ENCODE peak calls at places on chromosomes 13 and 19, in six cellular contexts. A, D, L, I, K and S are unnamed samples.

GRCh38 chr13:100234524-100235136 is 145.7 kb downstream of the PCCA start:
- DNase-seq in A (no peak), I (no peak), K (no peak), L (no peak), D (no peak), S (no peak)

GRCh38 chr19:50629801-50630200 is 9.9 kb downstream of the SYT3 start:
- DNase-seq in A (no peak), I (peak), L (no peak), K (no peak), D (no peak), S (no peak)

GRCh38 chr13:22062478-22063205 is 391.8 kb downstream of the FGF9 start:
- DNase-seq in K (no peak), A (no peak), I (no peak), D (no peak), L (no peak), S (no peak)

GRCh38 chr13:100274942-100275506 is 186.1 kb downstream of the PCCA start:
- DNase-seq in D (no peak), A (no peak), K (no peak), I (no peak), L (peak), S (no peak)

GRCh38 chr19:30069535-30070197 is 127.6 kb downstream of the URI1 start:
- DNase-seq in L (no peak), I (peak), K (no peak), D (no peak), A (peak), S (no peak)

GRCh38 chr13:42405665-42406390 is 133.9 kb downstream of the AKAP11 start:
- DNase-seq in K (no peak), D (peak), L (no peak), I (no peak), A (no peak), S (no peak)

GRCh38 chr19:37980419-37980975 is 73.5 kb downstream of the SIPA1L3 start:
- DNase-seq in D (no peak), I (peak), L (no peak), K (no peak), A (no peak), S (no peak)

GRCh38 chr13:111531505-111531904 is 211.1 kb downstream of the TEX29 start:
- DNase-seq in L (no peak), I (no peak), A (no peak), K (no peak), D (no peak), S (no peak)

GRCh38 chr13:105996391-105997028 is 539.0 kb downstream of the EFNB2 start:
- DNase-seq in L (peak), D (no peak), I (no peak), A (no peak), K (no peak), S (no peak)

GRCh38 chr19:16588089-16588823 is 16.0 kb upstream of the SLC35E1 start:
- DNase-seq in K (no peak), L (peak), A (peak), D (peak), I (peak), S (no peak)

GRCh38 chr19:53881482-53882390 is at the start of gene PRKCG:
- DNase-seq in A (peak), I (peak), D (peak), L (peak), K (no peak), S (peak)

GRCh38 chr19:13255719-13256059 is 105.5 kb downstream of the IER2 start:
- DNase-seq in L (no peak), I (no peak), A (no peak), D (no peak), K (no peak), S (no peak)

GRCh38 chr13:98657506-98658085 is 80.7 kb upstream of the STK24 start:
- DNase-seq in L (no peak), D (no peak), K (no peak), A (no peak), I (no peak), S (no peak)

GRCh38 chr13:49530452-49530851 is 34.7 kb downstream of the PHF11 start:
- DNase-seq in D (peak), K (no peak), A (no peak), L (no peak), I (no peak), S (no peak)

GRCh38 chr19:1904385-1905070 is 671 bp upstream of the ADAT3 start:
- DNase-seq in L (no peak), I (no peak), D (peak), K (no peak), A (peak), S (no peak)

GRCh38 chr13:80712026-80712425 is 371.1 kb upstream of the SPRY2 start:
- DNase-seq in K (no peak), D (no peak), A (no peak), L (no peak), I (no peak), S (no peak)

GRCh38 chr19:41409288-41409687 is 11.7 kb downstream of the BCKDHA start:
- DNase-seq in I (no peak), K (no peak), L (no peak), A (no peak), D (no peak), S (no peak)

GRCh38 chr19:11410682-11411081 is 8.4 kb downstream of the RGL3 start:
- DNase-seq in I (no peak), K (no peak), D (no peak), A (no peak), L (no peak), S (no peak)

GRCh38 chr13:24161010-24161775 is 673 bp downstream of the SPATA13 start:
- DNase-seq in L (peak), I (peak), D (no peak), A (peak), K (no peak), S (peak)

GRCh38 chr19:49758292-49758691 is 4.8 kb downstream of the TSKS start:
- DNase-seq in A (no peak), K (no peak), L (no peak), D (no peak), I (no peak), S (no peak)

GRCh38 chr19:55083004-55083850 is 7.6 kb downstream of the EPS8L1 start:
- DNase-seq in D (no peak), K (no peak), L (peak), A (no peak), I (peak), S (no peak)

GRCh38 chr19:10295305-10295846 is 5.6 kb downstream of the ICAM5 start:
- DNase-seq in I (peak), K (no peak), A (no peak), D (peak), L (peak), S (no peak)

GRCh38 chr19:46839752-46840151 is 10.9 kb downstream of the AP2S1 start:
- DNase-seq in A (no peak), L (no peak), I (no peak), K (no peak), D (no peak), S (no peak)

GRCh38 chr19:37931941-37932655 is 25.1 kb downstream of the SIPA1L3 start:
- DNase-seq in K (peak), A (peak), I (peak), D (peak), L (peak), S (peak)

GRCh38 chr19:40396886-40397567 is 7.0 kb upstream of the HIPK4 start:
- DNase-seq in K (no peak), I (no peak), D (no peak), L (no peak), A (no peak), S (no peak)

GRCh38 chr13:91384891-91385290 is 13.5 kb upstream of the GPC5 start:
- DNase-seq in K (no peak), L (no peak), I (no peak), D (no peak), A (no peak), S (no peak)

GRCh38 chr13:42819712-42820111 is 38.3 kb downstream of the FAM216B start:
- DNase-seq in D (no peak), L (no peak), A (no peak), K (no peak), I (no peak), S (no peak)

DNA sequence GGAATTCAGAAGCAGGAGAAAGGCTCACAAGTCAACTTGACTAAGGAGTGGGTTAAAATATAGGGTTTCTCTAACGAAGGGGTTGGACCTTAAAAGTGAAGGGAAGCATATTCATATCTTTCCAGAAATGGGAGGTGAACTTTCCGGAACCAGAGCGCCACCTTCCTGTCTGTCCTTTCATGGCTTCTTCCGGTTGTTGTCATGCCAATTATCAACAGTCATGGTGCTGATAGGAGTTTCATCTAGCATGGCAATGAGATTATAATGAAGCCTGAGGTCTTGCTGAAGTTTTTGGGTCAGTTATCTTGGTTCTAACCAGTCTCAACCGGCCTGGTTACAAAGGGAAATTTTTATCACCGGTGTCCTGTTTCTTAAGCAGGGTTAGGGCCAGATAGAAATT is 162.9 kb upstream of the NBEA start:
- DNase-seq in A (no peak), K (no peak), D (no peak), L (no peak), I (no peak), S (no peak)
- TF ChIP-seq CTCF in A (no peak), K (peak), D (no peak), L (no peak), I (no peak), S (no peak)

DNA sequence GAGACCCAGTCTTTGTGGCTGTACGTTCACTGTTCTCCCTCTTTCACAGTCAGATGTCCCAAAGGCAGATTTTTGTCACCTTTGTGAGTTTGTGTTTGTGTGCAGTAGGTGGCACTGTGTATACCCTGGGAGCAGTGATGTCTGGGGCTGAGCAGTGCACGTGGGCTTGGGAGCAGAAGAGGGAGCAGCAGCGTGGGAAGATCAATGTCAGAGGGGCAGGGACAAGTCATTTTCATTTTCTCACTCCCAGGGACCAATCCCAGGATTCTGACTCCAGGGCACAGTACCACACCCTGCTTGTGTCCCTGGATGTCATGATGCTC is 2.0 kb upstream of the PSG6 start:
- DNase-seq in D (no peak), L (no peak), I (no peak), K (no peak), A (no peak), S (no peak)
- TF ChIP-seq CTCF in D (no peak), L (no peak), I (no peak), K (peak), A (no peak), S (no peak)

GRCh38 chr13:86788624-86789023 is 882.5 kb upstream of the SLITRK5 start:
- DNase-seq in I (no peak), A (no peak), K (no peak), D (no peak), L (no peak), S (no peak)

GRCh38 chr13:86795858-86796257 is 875.3 kb upstream of the SLITRK5 start:
- DNase-seq in A (no peak), K (no peak), I (no peak), D (no peak), L (no peak), S (no peak)

GRCh38 chr13:86792153-86792651 is 879.0 kb upstream of the SLITRK5 start:
- DNase-seq in D (no peak), A (no peak), K (no peak), I (no peak), L (peak), S (no peak)
- TF ChIP-seq CTCF in D (no peak), A (no peak), K (no peak), I (no peak), L (no peak), S (no peak)

GRCh38 chr13:29428310-29428991 is 167.0 kb downstream of the SLC7A1 start:
- DNase-seq in L (no peak), D (no peak), I (no peak), A (peak), K (no peak), S (peak)
- TF ChIP-seq CTCF in L (no peak), D (no peak), I (peak), A (no peak), K (no peak), S (no peak)

GRCh38 chr13:37187110-37187509 is 81.6 kb upstream of the CSNK1A1L start:
- DNase-seq in A (no peak), D (no peak), K (no peak), L (no peak), I (no peak), S (no peak)

GRCh38 chr13:37187611-37188010 is 82.1 kb upstream of the CSNK1A1L start:
- DNase-seq in D (no peak), I (no peak), A (no peak), L (no peak), K (no peak), S (no peak)

GRCh38 chr13:37198629-37199028 is 93.2 kb upstream of the CSNK1A1L start:
- DNase-seq in K (no peak), D (no peak), I (no peak), A (no peak), L (no peak), S (no peak)

GRCh38 chr13:37194428-37194861 is 89.0 kb upstream of the CSNK1A1L start:
- DNase-seq in A (no peak), I (no peak), K (no peak), L (no peak), D (no peak), S (no peak)

DNA sequence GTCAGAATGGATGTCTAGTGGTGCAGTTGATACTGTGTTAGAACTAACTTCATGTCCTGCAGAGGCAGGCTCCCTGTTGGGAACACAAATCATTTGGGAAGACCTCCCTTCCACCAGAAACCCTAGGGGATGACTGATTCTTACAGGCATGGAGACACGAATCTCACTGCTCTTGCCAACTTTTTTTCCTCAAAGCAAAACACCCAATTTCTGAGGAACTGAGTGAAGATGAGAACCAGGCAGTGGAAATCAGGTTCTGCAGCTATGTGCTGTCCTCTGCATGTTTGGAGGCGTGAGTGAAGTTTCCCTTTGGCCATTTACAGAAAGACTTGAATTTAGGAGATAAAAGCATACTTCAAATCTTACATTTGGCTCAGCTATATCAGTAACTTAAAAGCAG is 87.5 kb upstream of the CSNK1A1L start:
- DNase-seq in D (no peak), L (no peak), I (no peak), A (no peak), K (no peak), S (no peak)
- TF ChIP-seq CTCF in D (no peak), L (no peak), I (no peak), A (no peak), K (no peak), S (no peak)

DNA sequence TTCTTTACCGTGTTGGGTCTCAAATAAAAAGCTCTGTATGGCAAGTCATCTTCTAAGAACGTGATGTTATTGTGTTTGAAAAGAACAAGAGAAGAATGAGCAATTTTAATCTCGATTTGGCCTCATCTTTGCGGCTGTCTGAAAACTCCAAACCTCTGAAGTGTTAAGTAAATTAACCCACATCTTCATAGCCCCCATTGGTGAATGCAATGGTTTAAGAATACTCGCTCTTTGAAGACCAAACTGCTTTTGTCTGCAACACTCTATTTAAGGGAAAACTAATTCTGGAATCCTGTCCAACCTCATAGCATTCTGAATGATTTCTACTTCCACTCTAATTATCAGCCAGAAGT is 56.9 kb upstream of the SCEL start:
- DNase-seq in I (no peak), K (no peak), L (no peak), A (no peak), D (no peak), S (no peak)
- TF ChIP-seq CTCF in I (no peak), K (peak), L (no peak), A (no peak), D (no peak), S (peak)

GRCh38 chr19:7933411-7933810 is 7.5 kb upstream of the CTXN1 start:
- DNase-seq in D (no peak), L (peak), K (no peak), I (no peak), A (no peak), S (no peak)
- TF ChIP-seq CTCF in D (no peak), L (no peak), K (no peak), I (peak), A (peak), S (peak)

GRCh38 chr19:371501-372160 is 27.0 kb upstream of the MIER2 start:
- DNase-seq in I (peak), A (no peak), L (no peak), D (no peak), K (no peak), S (no peak)
- TF ChIP-seq CTCF in I (no peak), A (no peak), L (no peak), D (no peak), K (no peak), S (no peak)

GRCh38 chr19:39038098-39038497 is 5.7 kb upstream of the FBXO27 start:
- DNase-seq in L (no peak), A (no peak), I (no peak), D (no peak), K (no peak), S (peak)
- TF ChIP-seq CTCF in L (no peak), A (no peak), I (no peak), D (no peak), K (no peak), S (no peak)